ENCODE peak calls at places on chromosomes 6 and 20, in five cellular contexts. P is IMR-90, Q is A549, R is K562, N is GM12878. V is an unnamed sample.

GRCh38 chr20:44961868-44962267 is 1.7 kb upstream of the TOMM34 start:
- DNase-seq in P (peak; percentile 77), Q (no peak), R (no peak), N (no peak), V (peak; percentile 43)

GRCh38 chr6:38504996-38505395 is 134.7 kb downstream of the BTBD9 start:
- DNase-seq in P (no peak), Q (no peak), R (no peak), N (no peak), V (no peak)

GRCh38 chr20:19907326-19908056 is 109.7 kb upstream of the NAA20 start:
- DNase-seq in P (no peak), Q (no peak), R (no peak), N (no peak), V (no peak)

GRCh38 chr20:17622086-17622850 is 52.4 kb downstream of the DSTN start:
- DNase-seq in P (no peak), Q (no peak), R (no peak), N (no peak), V (peak; percentile 5)

GRCh38 chr20:25399038-25399430 is 8.4 kb upstream of the ABHD12 start:
- DNase-seq in P (peak; percentile 83), Q (peak; percentile 81), R (peak; percentile 34), N (no peak), V (peak; percentile 68)

GRCh38 chr20:2874456-2874855 is 1.2 kb downstream of the PTPRA start:
- DNase-seq in P (peak; percentile 39), Q (no peak), R (no peak), N (no peak), V (no peak)

GRCh38 chr6:1336246-1336843 is 24.4 kb downstream of the FOXQ1 start:
- DNase-seq in P (no peak), Q (peak; percentile 66), R (no peak), N (no peak), V (no peak)

GRCh38 chr6:26450240-26450639 is 7.5 kb upstream of the BTN2A1 start:
- DNase-seq in P (no peak), Q (peak; percentile 2), R (no peak), N (no peak), V (no peak)

GRCh38 chr20:9408422-9409300 is 105.7 kb upstream of the LAMP5 start:
- DNase-seq in P (peak; percentile 75), Q (no peak), R (no peak), N (no peak), V (no peak)

GRCh38 chr6:5453531-5453930 is 192.2 kb downstream of the FARS2 start:
- DNase-seq in P (no peak), Q (no peak), R (no peak), N (no peak), V (no peak)

GRCh38 chr20:15100506-15101160 is 763.2 kb upstream of the FLRT3 start:
- DNase-seq in P (no peak), Q (no peak), R (no peak), N (no peak), V (no peak)

GRCh38 chr20:1335961-1336698 is 7.2 kb upstream of the SDCBP2 start:
- DNase-seq in P (no peak), Q (no peak), R (no peak), N (no peak), V (no peak)

GRCh38 chr6:62479722-62480121 is 193.7 kb upstream of the KHDRBS2 start:
- DNase-seq in P (no peak), Q (no peak), R (no peak), N (no peak), V (no peak)

GRCh38 chr20:57093766-57094165 is 172.7 kb downstream of the BMP7 start:
- DNase-seq in P (no peak), Q (no peak), R (no peak), N (no peak), V (no peak)

GRCh38 chr6:71394001-71394432 is 105.4 kb downstream of the OGFRL1 start:
- DNase-seq in P (peak; percentile 63), Q (peak; percentile 42), R (no peak), N (no peak), V (no peak)

GRCh38 chr20:63273635-63274380 is 1.2 kb downstream of the ARFGAP1 start:
- DNase-seq in P (peak; percentile 88), Q (peak; percentile 38), R (peak; percentile 64), N (no peak), V (no peak)

GRCh38 chr20:56995157-56995556 is 271.3 kb downstream of the BMP7 start:
- DNase-seq in P (no peak), Q (no peak), R (no peak), N (no peak), V (no peak)

GRCh38 chr20:62493253-62493885 is 17.6 kb upstream of the GATA5 start:
- DNase-seq in P (no peak), Q (no peak), R (no peak), N (no peak), V (peak; percentile 64)

GRCh38 chr20:45340236-45340847 is 7.9 kb downstream of the SDC4 start:
- DNase-seq in P (no peak), Q (no peak), R (no peak), N (no peak), V (no peak)

GRCh38 chr6:162056745-162057144 is 670.8 kb downstream of the PRKN start:
- DNase-seq in P (no peak), Q (peak; percentile 58), R (no peak), N (no peak), V (no peak)

GRCh38 chr6:156563710-156564109 is 213.5 kb upstream of the ARID1B start:
- DNase-seq in P (no peak), Q (no peak), R (no peak), N (no peak), V (peak; percentile 28)

GRCh38 chr20:51876511-51876910 is 74.2 kb upstream of the SALL4 start:
- DNase-seq in P (no peak), Q (no peak), R (no peak), N (no peak), V (no peak)

GRCh38 chr20:3865152-3865886 is 18.7 kb downstream of the MAVS start:
- DNase-seq in P (no peak), Q (no peak), R (no peak), N (no peak), V (no peak)

GRCh38 chr6:168865522-168865921 is 388.1 kb downstream of the THBS2 start:
- DNase-seq in P (no peak), Q (no peak), R (no peak), N (no peak), V (no peak)

GRCh38 chr20:17654649-17655285 is 27.3 kb downstream of the RRBP1 start:
- DNase-seq in P (peak; percentile 52), Q (peak; percentile 37), R (peak; percentile 15), N (no peak), V (peak; percentile 52)

DNA sequence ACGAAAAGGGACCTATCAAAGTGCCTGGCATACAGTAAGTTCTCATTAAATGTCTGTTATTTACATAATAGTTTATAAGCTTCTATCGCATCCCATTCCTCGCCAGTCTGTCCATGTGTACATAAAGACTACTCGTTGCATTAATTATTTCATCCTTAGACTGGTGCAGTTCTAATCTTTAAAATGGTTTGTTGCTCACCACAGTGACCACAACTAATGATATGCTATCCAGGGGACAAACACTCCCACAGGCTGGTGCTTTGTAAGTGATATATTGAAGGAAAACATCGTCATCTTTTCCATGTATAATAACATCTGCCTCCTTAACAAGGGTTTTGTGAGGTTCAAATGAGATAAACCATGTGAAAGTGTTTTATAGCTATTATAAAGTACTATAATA is 39.0 kb upstream of the HBS1L start:
- DNase-seq in P (no peak), Q (no peak), R (no peak), N (no peak), V (no peak)
- TF ChIP-seq RCOR1 in P (no peak), Q (no peak), R (peak; percentile 84), N (no peak), V (no peak)

DNA sequence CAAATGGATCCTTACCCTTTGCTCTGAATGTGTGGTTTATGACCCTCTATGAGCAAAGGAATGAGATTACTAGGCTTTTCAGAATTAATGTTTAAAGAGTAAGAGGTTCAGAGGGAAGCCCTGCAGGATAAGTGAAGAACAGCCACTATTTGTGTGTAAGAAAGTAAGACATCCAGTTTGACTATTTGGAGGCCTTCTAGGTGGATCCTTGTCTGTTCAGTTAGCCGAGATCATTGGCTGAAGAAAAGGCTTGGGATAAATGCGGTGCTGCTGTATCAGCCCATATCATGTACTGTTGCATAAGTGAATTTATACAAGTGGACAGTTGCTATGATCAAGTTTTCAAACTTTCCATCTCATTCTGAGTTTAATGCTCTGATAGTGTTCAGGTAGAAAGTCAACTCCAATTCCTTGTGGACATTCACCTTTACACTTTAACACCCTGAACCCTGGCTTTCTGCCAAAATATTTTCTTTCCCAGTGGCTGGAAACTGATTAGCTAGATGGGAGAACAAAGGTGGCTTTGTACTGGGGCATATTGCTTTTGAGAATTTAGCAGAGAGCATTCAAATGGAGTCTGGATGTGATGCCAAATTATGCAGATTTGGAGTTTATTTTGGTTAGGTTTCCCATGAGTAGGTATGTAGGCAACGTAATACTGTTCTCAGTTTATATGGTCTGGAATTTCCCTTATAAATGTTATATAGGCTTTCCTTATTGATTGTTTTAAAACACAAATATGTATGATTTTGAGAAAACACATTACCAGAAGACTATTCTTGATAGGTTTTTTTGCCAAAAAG is 15.0 kb downstream of the PARD6B start:
- DNase-seq in P (no peak), Q (no peak), R (no peak), N (no peak), V (no peak)
- TF ChIP-seq RCOR1 in P (no peak), Q (no peak), R (no peak), N (no peak), V (no peak)

GRCh38 chr20:36202891-36203338 is 33.4 kb upstream of the AAR2 start:
- DNase-seq in P (peak; percentile 19), Q (peak; percentile 48), R (peak; percentile 86), N (no peak), V (peak; percentile 89)
- TF ChIP-seq RCOR1 in P (no peak), Q (no peak), R (no peak), N (no peak), V (no peak)

DNA sequence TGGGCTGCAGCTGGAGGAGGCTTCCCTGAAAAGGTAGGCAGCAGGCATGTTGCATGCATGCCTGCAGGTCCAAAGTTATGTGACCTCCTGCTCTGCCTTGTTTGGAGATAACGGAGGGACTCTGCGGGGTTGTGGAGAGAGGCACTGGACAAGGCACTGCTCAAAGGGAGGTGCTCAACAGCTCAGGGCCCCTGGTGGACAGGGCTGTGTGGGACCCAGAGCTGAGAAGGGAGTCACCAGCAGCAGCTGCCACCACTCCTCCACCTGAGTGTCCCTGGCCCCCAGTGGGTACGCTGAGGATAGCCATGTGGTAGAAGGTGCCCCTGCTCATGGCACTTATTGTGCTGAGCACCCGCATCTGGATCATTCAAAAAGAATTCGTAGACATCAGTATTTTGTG is 15.5 kb upstream of the CST8 start:
- DNase-seq in P (no peak), Q (no peak), R (no peak), N (no peak), V (no peak)
- TF ChIP-seq RCOR1 in P (no peak), Q (no peak), R (no peak), N (no peak), V (no peak)

DNA sequence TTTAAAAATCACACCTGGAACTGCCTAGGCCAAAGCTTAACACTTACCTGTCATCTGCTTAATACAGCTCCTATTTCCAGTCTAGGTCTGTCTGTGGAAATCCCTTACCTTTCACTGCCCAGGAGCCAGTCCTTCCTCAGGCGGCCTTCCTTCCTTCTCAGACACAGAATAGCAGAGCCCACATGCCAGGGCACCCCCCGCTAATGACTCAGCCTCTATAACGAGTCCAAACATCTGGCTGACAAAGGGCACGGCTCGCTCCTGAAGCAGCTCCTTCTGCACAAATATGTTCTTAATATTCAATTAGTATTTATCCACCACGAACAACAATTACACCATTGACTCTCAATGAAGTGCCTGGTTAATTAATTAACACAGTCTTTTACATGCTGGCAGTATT is 158.4 kb upstream of the MLN start:
- DNase-seq in P (peak; percentile 15), Q (no peak), R (no peak), N (no peak), V (no peak)
- TF ChIP-seq RCOR1 in P (no peak), Q (no peak), R (no peak), N (no peak), V (no peak)

V was measured in SK-N-SH.